ENCODE peak calls at places on chromosomes 1 and 21, in ten cellular contexts. G is neural crest cell; N is spleen; H is activated B cell treated with CpG ODN at 0.5 μM for 24 hours; Z is neural progenitor cell; D is choroid plexus epithelial cell; C is A549; Y is IMR-90; J is CD4-positive, alpha-beta T cell; A is Panc1. F is an unnamed sample.

GRCh38 chr1:176118985-176119384 is 88.1 kb downstream of the COP1 start:
- DNase-seq in J (no peak), Y (peak; percentile 73), A (no peak), D (peak; percentile 61), G (no peak), H (no peak), C (no peak), N (no peak), Z (no peak), F (no peak)

GRCh38 chr1:225467193-225468020 is 39.6 kb upstream of the LBR start:
- DNase-seq in N (peak; percentile 98), Y (no peak), G (no peak), A (no peak), D (no peak), H (peak; percentile 75), C (no peak), J (peak; percentile 75), Z (no peak), F (peak; percentile 89)

GRCh38 chr1:215394084-215394991 is 172.8 kb upstream of the KCTD3 start:
- DNase-seq in Y (no peak), N (no peak), D (no peak), A (no peak), H (no peak), J (no peak), Z (no peak), C (no peak), G (no peak), F (no peak)

GRCh38 chr1:183417691-183418491 is at the start of gene NMNAT2:
- DNase-seq in J (no peak), H (no peak), N (no peak), C (peak; percentile 29), Y (peak; percentile 25), G (peak; percentile 32), D (peak; percentile 26), Z (peak; percentile 78), A (no peak), F (no peak)

GRCh38 chr1:161079436-161080110 is 9.8 kb downstream of the NECTIN4 start:
- DNase-seq in Y (no peak), H (no peak), D (no peak), A (no peak), G (no peak), C (no peak), Z (no peak), N (no peak), J (no peak), F (peak; percentile 34)

GRCh38 chr1:29736582-29737188 is 500.4 kb downstream of the PTPRU start:
- DNase-seq in D (peak; percentile 69), N (no peak), A (no peak), J (no peak), Z (peak; percentile 93), H (no peak), G (peak; percentile 66), C (peak; percentile 24), Y (peak; percentile 60), F (no peak)

GRCh38 chr21:31110430-31110829 is 72.2 kb upstream of the KRTAP19-8 start:
- DNase-seq in H (no peak), C (no peak), G (no peak), N (no peak), Y (no peak), A (no peak), D (peak; percentile 57), J (no peak), Z (no peak), F (no peak)

GRCh38 chr1:96723372-96723771 is 1.8 kb downstream of the PTBP2 start:
- DNase-seq in A (no peak), G (no peak), H (no peak), Z (no peak), N (no peak), C (no peak), D (no peak), J (no peak), Y (no peak), F (no peak)

GRCh38 chr1:84862810-84863251 is 30.2 kb downstream of the LPAR3 start:
- DNase-seq in Z (no peak), J (peak; percentile 8), G (no peak), H (no peak), N (no peak), D (no peak), Y (no peak), A (no peak), C (no peak), F (no peak)

GRCh38 chr1:205434738-205435137 is 12.9 kb upstream of the LEMD1 start:
- DNase-seq in G (no peak), D (no peak), A (no peak), C (no peak), J (no peak), N (no peak), H (no peak), Z (no peak), Y (no peak), F (no peak)

GRCh38 chr1:22778842-22779520 is 68.3 kb downstream of the EPHB2 start:
- DNase-seq in Y (no peak), A (no peak), Z (peak; percentile 48), G (no peak), N (no peak), D (peak; percentile 39), C (no peak), J (no peak), H (no peak), F (no peak)

GRCh38 chr21:23817337-23817736 is 1789.9 kb downstream of the MRPL39 start:
- DNase-seq in N (no peak), G (no peak), A (no peak), D (no peak), J (no peak), Z (no peak), C (no peak), H (no peak), Y (no peak), F (no peak)

GRCh38 chr1:34879230-34879629 is 19.7 kb upstream of the SMIM12 start:
- DNase-seq in J (no peak), Z (peak; percentile 59), C (no peak), N (no peak), G (no peak), H (no peak), Y (no peak), A (no peak), D (no peak), F (no peak)

GRCh38 chr1:50633465-50633864 is 210.2 kb upstream of the DMRTA2 start:
- DNase-seq in H (no peak), D (no peak), N (no peak), G (no peak), J (no peak), Y (no peak), A (no peak), Z (peak; percentile 39), C (no peak), F (no peak)

GRCh38 chr21:42381347-42381984 is 14.4 kb downstream of the TMPRSS3 start:
- DNase-seq in C (peak; percentile 61), J (no peak), H (no peak), G (no peak), Z (peak; percentile 67), Y (peak; percentile 46), D (peak; percentile 70), N (peak; percentile 69), A (peak; percentile 28), F (no peak)

GRCh38 chr21:37574316-37574715 is 207.7 kb downstream of the DYRK1A start:
- DNase-seq in N (no peak), J (no peak), C (no peak), Z (no peak), G (no peak), D (no peak), Y (no peak), A (no peak), H (no peak), F (no peak)

DNA sequence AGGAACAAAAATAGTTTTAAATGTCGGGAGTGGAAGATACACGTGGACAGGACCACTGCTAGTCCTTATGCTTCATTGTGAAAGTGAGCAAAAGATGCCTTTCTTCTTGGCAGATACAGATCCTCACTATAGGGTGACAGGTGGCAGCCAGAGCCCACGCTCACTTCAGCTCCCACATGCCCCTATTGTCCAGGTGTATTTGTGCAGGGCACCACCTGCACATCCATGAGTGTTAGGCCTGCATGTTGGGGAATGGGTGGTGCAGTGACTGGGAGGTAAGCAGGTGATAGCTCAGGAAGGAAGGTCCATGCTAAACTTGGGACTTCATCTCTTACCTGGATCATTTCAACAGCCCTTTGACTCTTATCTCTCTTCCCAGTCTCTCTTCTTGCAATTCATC is 27.4 kb downstream of the SLC5A9 start:
- DNase-seq in Z (no peak), N (no peak), J (no peak), D (no peak), C (no peak), Y (no peak), H (no peak), G (no peak), A (no peak), F (no peak)
- TF ChIP-seq CTCF in Z (no peak), N (no peak), J (no peak), D (no peak), C (no peak), Y (no peak), H (no peak), G (no peak), A (no peak), F (no peak)

GRCh38 chr1:203673550-203674411 is 47.1 kb downstream of the ATP2B4 start:
- DNase-seq in Z (no peak), Y (peak; percentile 97), A (peak; percentile 91), G (peak; percentile 26), C (peak; percentile 85), J (peak; percentile 52), N (peak; percentile 84), H (no peak), D (peak; percentile 88), F (peak; percentile 89)
- TF ChIP-seq CTCF in Z (no peak), Y (peak; percentile 31), A (no peak), G (peak; percentile 39), C (peak; percentile 38), J (peak; percentile 64), N (no peak), H (no peak), D (peak; percentile 32), F (peak; percentile 48)

DNA sequence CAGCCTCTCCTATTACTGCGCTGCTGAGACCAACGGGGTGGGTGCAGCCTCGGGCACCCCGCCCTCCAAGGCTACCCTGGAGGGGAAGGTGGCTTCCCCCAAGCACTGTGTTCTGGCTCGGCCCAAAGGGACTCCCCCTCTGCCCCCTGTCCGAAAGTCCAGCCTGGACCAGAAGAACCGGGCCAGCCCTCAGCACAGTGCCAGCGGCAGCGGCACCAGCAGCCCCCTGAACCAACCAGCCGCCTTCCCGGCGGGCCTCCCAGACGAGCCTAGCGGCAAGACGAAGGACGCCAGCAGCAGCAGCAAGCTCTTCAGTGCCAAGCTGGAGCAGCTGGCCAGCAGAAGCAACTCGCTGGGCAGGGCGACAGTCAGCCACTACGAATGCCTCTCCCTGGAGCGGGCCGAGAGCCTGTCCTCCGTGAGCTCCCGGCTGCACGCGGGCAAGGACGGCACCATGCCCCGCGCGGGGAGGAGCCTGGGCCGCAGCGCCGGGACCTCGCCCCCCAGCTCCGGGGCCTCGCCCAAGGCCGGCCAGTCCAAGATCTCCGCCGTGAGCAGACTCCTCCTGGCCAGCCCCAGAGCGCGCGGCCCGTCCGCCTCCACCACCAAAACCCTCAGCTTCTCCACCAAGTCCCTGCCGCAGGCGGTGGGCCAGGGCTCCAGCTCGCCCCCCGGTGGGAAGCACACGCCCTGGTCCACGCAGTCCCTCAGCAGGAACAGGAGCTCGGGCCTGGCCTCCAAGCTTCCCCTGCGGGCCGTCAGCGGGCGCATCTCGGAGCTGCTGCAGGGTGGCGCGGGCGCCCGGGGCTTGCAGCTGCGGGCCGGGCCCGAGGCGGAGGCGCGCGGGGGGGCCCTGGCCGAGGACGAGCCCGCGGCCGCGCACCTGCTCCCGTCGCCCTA is 533.1 kb downstream of the KIF26B start:
- DNase-seq in J (no peak), Z (peak; percentile 35), A (no peak), Y (no peak), N (peak; percentile 75), H (no peak), G (peak; percentile 8), D (no peak), C (no peak), F (no peak)
- TF ChIP-seq CTCF in J (no peak), Z (no peak), A (no peak), Y (no peak), N (no peak), H (no peak), G (no peak), D (no peak), C (no peak), F (no peak)

GRCh38 chr1:156876281-156876680 is 15.6 kb downstream of the NTRK1 start:
- DNase-seq in Y (no peak), N (no peak), G (no peak), Z (peak; percentile 79), H (no peak), D (no peak), C (no peak), J (no peak), A (no peak), F (no peak)
- TF ChIP-seq CTCF in Y (peak; percentile 13), N (no peak), G (peak; percentile 29), Z (peak; percentile 53), H (no peak), D (no peak), C (no peak), J (no peak), A (no peak), F (no peak)